ENCODE peak calls at places on chromosomes 4 and X, in four cellular contexts. I is GM06990, H is choroid plexus epithelial cell, U is GM23248. M is an unnamed sample.

GRCh38 chr4:76226418-76226817 is 12.8 kb upstream of the SCARB2 start:
- DNase-seq in H (no peak), U (no peak), I (no peak), M (no peak)

GRCh38 chr4:88881227-88881569 is 175.8 kb downstream of the FAM13A start:
- DNase-seq in U (no peak), I (no peak), H (no peak), M (no peak)

GRCh38 chr4:17063870-17064269 is 165.4 kb upstream of the LDB2 start:
- DNase-seq in H (peak; percentile 61), I (no peak), U (peak; percentile 89), M (no peak)

GRCh38 chrX:120474085-120474484 is 5.0 kb upstream of the LAMP2 start:
- DNase-seq in U (no peak), H (peak; percentile 9), I (no peak), M (no peak)

GRCh38 chrX:97000682-97001393 is 117.1 kb downstream of the RPA4 start:
- DNase-seq in U (no peak), I (no peak), H (no peak), M (no peak)

GRCh38 chr4:14222630-14223029 is 595.1 kb upstream of the BOD1L1 start:
- DNase-seq in I (no peak), U (no peak), H (no peak), M (no peak)

GRCh38 chr4:185708348-185708747 is 103.6 kb downstream of the SORBS2 start:
- DNase-seq in U (peak; percentile 47), I (no peak), H (peak; percentile 65), M (peak; percentile 80)

GRCh38 chr4:140135529-140136021 is 18.4 kb downstream of the MAML3 start:
- DNase-seq in H (no peak), I (no peak), U (peak; percentile 36), M (no peak)

GRCh38 chrX:131821945-131822622 is 201.0 kb upstream of the STK26 start:
- DNase-seq in U (no peak), H (no peak), I (peak; percentile 67), M (no peak)

GRCh38 chr4:67218883-67219282 is 326.4 kb downstream of the CENPC start:
- DNase-seq in H (no peak), U (no peak), I (no peak), M (no peak)

GRCh38 chr4:140004580-140005314 is 149.2 kb downstream of the MAML3 start:
- DNase-seq in H (peak; percentile 44), I (no peak), U (peak; percentile 86), M (peak; percentile 33)

GRCh38 chr4:73870260-73870659 is 1.1 kb downstream of the CXCL1 start:
- DNase-seq in U (no peak), H (peak; percentile 66), I (no peak), M (peak; percentile 76)

GRCh38 chrX:20363003-20363674 is 96.4 kb upstream of the RPS6KA3 start:
- DNase-seq in U (peak; percentile 43), I (no peak), H (peak; percentile 78), M (no peak)

GRCh38 chrX:48719958-48720357 is 23.4 kb downstream of the SUV39H1 start:
- DNase-seq in U (no peak), H (no peak), I (no peak), M (no peak)

GRCh38 chrX:69313622-69314290 is 148.5 kb upstream of the PJA1 start:
- DNase-seq in U (no peak), I (no peak), H (no peak), M (no peak)

GRCh38 chrX:84907324-84907946 is 96.2 kb upstream of the APOOL start:
- DNase-seq in U (peak; percentile 35), H (peak; percentile 34), I (no peak), M (peak; percentile 4)

GRCh38 chr4:119525005-119525749 is 103.4 kb downstream of the PDE5A start:
- DNase-seq in H (peak; percentile 90), I (no peak), U (peak; percentile 86), M (peak; percentile 79)

GRCh38 chr4:43456383-43456782 is 563.9 kb downstream of the GRXCR1 start:
- DNase-seq in I (no peak), H (peak; percentile 88), U (peak; percentile 75), M (peak; percentile 91)

GRCh38 chr4:113368056-113368455 is 318.6 kb downstream of the ANK2 start:
- DNase-seq in I (no peak), H (peak; percentile 63), U (peak; percentile 92), M (peak; percentile 15)

GRCh38 chrX:131747173-131747572 is 203.3 kb downstream of the OR13H1 start:
- DNase-seq in I (peak; percentile 68), H (no peak), U (no peak), M (no peak)

DNA sequence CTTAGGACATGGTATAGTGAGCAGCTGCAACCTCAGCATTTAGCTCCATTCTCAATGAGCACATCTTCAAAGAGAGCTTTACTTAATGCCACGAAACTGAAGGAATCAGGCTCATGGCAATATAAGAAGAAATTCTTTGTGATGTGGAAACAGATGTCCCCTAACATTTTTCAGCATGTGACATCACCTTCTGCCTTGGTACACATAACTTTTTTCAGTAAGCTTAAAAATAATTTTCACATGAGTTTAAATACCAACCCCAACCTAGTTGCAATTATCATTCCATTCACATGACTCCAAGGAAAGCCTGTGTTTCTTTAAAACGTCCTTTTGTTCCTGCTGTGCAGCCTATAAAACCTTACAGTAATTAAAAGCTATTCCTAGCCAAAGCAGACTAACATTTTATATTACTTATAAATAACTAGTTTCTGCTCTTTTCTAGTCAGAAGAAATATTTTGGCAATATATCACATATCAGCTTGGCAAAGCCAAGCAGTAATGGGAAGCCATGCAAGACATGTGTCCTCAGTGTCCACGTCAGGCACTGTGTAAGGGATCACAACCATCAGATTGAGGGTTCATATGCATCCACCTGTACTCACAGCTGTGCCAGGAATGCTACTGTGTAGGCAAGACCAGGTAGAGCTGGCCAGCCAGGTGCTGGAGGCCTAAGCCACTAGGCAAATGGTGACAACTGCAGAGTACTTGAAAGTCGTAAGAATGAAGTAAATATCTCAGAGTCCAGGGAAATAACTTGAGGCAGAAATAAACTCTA is 466.6 kb downstream of the INPP4B start:
- DNase-seq in H (peak; percentile 86), I (no peak), U (peak; percentile 87), M (peak; percentile 70)
- H3K4me3 ChIP-seq in H (no peak overlapping the region), I (no peak overlapping the region), U (peak overlapping the region; percentile 33), M (no peak overlapping the region)

DNA sequence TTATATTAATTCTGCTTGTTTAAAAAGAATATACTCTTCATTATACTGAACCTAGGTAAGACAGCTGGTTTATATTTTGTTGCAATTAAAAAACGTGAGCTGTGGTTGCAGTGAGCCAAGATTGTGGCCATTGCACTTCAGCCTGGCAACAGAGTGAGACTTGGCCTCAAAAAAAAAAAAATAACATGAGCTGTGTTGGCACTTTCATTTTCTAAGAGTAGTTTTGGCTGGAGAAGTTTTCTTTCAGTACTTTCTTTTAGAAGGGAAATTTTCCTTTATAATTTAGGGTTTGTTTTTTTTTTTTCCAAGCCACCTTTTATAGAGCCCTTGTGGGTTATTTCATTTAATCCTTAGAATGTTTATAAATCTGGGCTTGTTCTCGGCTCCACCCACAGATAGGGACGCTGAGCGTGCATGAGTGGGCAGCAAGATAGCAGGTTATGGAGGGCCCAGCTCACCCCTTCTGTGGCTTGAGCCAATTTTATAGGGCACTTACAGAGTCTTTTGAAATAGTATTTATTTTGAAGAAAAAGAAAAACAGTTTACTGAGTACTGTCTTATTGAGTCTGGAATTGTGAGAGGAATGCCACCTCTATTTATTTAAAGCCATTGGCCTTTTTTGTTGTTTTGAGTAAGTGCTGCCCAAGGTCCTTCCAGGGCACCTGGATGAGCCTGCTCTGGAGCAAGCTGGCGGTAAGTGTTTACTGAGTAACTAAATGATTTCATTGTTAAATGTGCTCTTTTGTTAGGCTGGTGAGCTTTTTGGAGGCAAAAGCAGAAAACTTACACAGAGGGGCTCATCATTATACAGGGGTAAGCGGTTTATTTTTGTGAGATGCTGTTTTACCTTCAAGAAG is 60.9 kb downstream of the HTT start:
- DNase-seq in U (peak; percentile 12), I (no peak), H (no peak), M (no peak)
- H3K4me3 ChIP-seq in U (no peak overlapping the region), I (no peak overlapping the region), H (no peak overlapping the region), M (no peak overlapping the region)

GRCh38 chr4:174119818-174120217 is 163.6 kb downstream of the FBXO8 start:
- DNase-seq in U (peak; percentile 36), I (no peak), H (no peak), M (no peak)
- H3K4me3 ChIP-seq in U (peak overlapping the region; percentile 78), I (no peak overlapping the region), H (no peak overlapping the region), M (no peak overlapping the region)

DNA sequence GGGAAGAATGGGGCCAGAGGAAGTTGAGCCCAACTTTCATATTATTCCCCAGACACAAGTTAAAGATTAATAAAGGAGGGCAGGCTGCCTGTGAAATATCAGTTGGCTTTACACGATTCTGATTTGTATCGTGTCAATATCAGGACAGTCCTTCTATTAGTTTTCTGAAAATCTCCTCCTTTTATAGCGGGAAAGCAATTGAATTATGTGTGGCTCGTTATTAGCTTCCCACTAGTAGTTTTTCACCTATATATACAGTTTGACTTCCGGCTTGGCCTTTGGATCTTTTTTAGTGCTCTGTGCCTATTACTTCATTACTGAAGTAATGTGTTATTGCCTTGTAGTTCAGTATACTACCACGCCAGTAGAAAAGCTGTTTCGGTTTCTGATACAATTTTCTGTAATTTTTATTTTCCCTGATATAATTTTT is 1.8 kb downstream of the PDLIM5 start:
- DNase-seq in H (no peak), I (no peak), U (peak; percentile 51), M (no peak)
- H3K4me3 ChIP-seq in H (peak overlapping the region; percentile 87), I (peak overlapping the region; percentile 18), U (peak overlapping the region; percentile 98), M (peak overlapping the region; percentile 98)

DNA sequence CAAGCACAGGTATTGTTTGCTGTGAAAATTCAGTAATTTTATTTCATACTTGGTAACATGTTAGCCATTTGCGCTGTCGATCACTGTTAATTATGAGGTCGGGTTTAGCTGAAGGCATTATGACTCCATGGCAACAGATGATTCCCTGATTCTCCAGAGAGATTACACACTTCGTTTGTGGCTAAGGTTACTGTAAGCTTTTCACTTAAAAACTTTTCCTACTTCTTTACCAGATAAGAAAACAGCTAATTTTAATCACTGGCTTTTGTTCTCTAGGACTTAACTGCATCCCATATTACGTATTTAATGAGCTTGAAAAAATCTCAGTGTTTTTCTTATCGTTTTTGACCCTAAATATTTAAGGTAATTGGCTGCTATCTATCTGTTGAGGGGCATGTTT is 2.1 kb downstream of the GSTCD start:
- DNase-seq in H (no peak), I (no peak), U (peak; percentile 27), M (no peak)
- H3K4me3 ChIP-seq in H (no peak overlapping the region), I (no peak overlapping the region), U (no peak overlapping the region), M (no peak overlapping the region)

DNA sequence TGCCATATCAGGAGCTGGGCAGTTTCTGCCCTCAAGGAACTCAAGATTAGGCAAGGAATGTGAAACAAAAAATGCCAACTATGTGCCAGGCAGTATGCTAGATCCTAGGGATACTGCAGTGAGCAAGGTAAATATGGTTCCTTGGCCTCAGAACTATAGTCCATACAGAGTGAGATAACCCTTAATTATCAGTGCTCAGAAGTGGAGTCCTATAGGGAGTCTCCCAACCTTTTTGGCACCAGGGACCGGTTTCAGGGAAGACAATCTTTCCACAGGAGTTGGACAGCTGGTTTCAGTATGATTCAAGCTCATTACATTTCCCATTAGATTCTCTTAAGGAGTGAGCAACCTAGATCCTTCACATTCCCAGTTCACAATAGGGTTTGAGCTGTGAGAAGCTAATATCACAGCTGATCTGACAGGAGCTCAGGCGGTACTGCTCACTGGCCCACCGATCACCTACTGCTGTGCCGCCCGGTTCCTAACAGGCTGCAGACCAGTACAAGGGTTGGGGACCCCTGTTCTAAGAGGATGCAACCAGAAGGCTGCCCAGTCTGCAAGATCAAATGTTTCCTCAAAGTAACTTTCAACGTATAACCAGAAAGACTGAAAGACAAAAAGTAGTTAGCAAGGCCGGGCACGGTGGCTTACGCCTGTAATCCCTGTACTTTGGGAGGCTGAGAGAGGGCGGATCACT is 1.7 kb upstream of the SRP72 start:
- DNase-seq in U (peak; percentile 72), I (peak; percentile 19), H (peak; percentile 13), M (peak; percentile 57)
- H3K4me3 ChIP-seq in U (peak overlapping the region; percentile 98), I (peak overlapping the region; percentile 94), H (peak overlapping the region; percentile 85), M (peak overlapping the region; percentile 95)